ENCODE peak calls at places on chromosomes 13 and 19, in six cellular contexts. One of them, this sample, is unnamed.

GRCh38 chr19:16075430-16076153 is 703 bp upstream of the TPM4 start:
- DNase-seq in HTR-8/SVneo: no peak
- DNase-seq in transverse colon: peak
- DNase-seq in AG20443: no peak
- DNase-seq in osteocyte: no peak
- DNase-seq in endodermal cell: peak
- DNase-seq in this sample: no peak

GRCh38 chr19:898663-899062 is 5.4 kb downstream of the RNU6-9 start:
- DNase-seq in transverse colon: no peak
- DNase-seq in HTR-8/SVneo: no peak
- DNase-seq in endodermal cell: peak
- DNase-seq in AG20443: no peak
- DNase-seq in osteocyte: no peak
- DNase-seq in this sample: no peak

GRCh38 chr19:2150794-2151338 is 500 bp downstream of the AP3D1 start:
- DNase-seq in osteocyte: no peak
- DNase-seq in HTR-8/SVneo: no peak
- DNase-seq in endodermal cell: no peak
- DNase-seq in AG20443: no peak
- DNase-seq in transverse colon: peak
- DNase-seq in this sample: no peak

GRCh38 chr13:68984688-68985319 is 1122.8 kb upstream of the ATXN8OS start:
- DNase-seq in osteocyte: no peak
- DNase-seq in HTR-8/SVneo: no peak
- DNase-seq in AG20443: no peak
- DNase-seq in transverse colon: no peak
- DNase-seq in endodermal cell: no peak
- DNase-seq in this sample: no peak

GRCh38 chr19:48637948-48638830 is 1.0 kb upstream of the DBP start:
- DNase-seq in AG20443: peak
- DNase-seq in osteocyte: peak
- DNase-seq in transverse colon: peak
- DNase-seq in HTR-8/SVneo: peak
- DNase-seq in endodermal cell: peak
- DNase-seq in this sample: peak

GRCh38 chr13:33624253-33624652 is 193.7 kb upstream of the RFC3 start:
- DNase-seq in HTR-8/SVneo: no peak
- DNase-seq in AG20443: no peak
- DNase-seq in endodermal cell: no peak
- DNase-seq in transverse colon: no peak
- DNase-seq in osteocyte: no peak
- DNase-seq in this sample: no peak

GRCh38 chr13:98650376-98651107 is 73.6 kb upstream of the STK24 start:
- DNase-seq in endodermal cell: no peak
- DNase-seq in transverse colon: peak
- DNase-seq in AG20443: no peak
- DNase-seq in HTR-8/SVneo: no peak
- DNase-seq in osteocyte: no peak
- DNase-seq in this sample: no peak

GRCh38 chr13:27372896-27373295 is 51.5 kb upstream of the GTF3A start:
- DNase-seq in transverse colon: peak
- DNase-seq in HTR-8/SVneo: no peak
- DNase-seq in osteocyte: no peak
- DNase-seq in endodermal cell: no peak
- DNase-seq in AG20443: no peak
- DNase-seq in this sample: no peak

GRCh38 chr13:102825921-102826706 is 19.7 kb upstream of the ERCC5 start:
- DNase-seq in AG20443: peak
- DNase-seq in osteocyte: no peak
- DNase-seq in endodermal cell: no peak
- DNase-seq in HTR-8/SVneo: peak
- DNase-seq in transverse colon: no peak
- DNase-seq in this sample: no peak

GRCh38 chr19:41958367-41959055 is 610 bp downstream of the RABAC1 start:
- DNase-seq in AG20443: peak
- DNase-seq in osteocyte: peak
- DNase-seq in transverse colon: peak
- DNase-seq in HTR-8/SVneo: peak
- DNase-seq in endodermal cell: peak
- DNase-seq in this sample: peak

GRCh38 chr13:94309997-94310842 is 169.3 kb downstream of the DCT start:
- DNase-seq in osteocyte: no peak
- DNase-seq in endodermal cell: no peak
- DNase-seq in HTR-8/SVneo: peak
- DNase-seq in AG20443: peak
- DNase-seq in transverse colon: no peak
- DNase-seq in this sample: no peak

GRCh38 chr13:113273856-113274590 is 23.0 kb upstream of the LAMP1 start:
- DNase-seq in HTR-8/SVneo: no peak
- DNase-seq in osteocyte: no peak
- DNase-seq in transverse colon: no peak
- DNase-seq in AG20443: peak
- DNase-seq in endodermal cell: no peak
- DNase-seq in this sample: no peak

GRCh38 chr13:63088226-63088625 is 1672.6 kb upstream of the PCDH20 start:
- DNase-seq in osteocyte: no peak
- DNase-seq in AG20443: no peak
- DNase-seq in endodermal cell: no peak
- DNase-seq in transverse colon: no peak
- DNase-seq in HTR-8/SVneo: no peak
- DNase-seq in this sample: no peak

This sample was measured in 8988T.